ENCODE peak calls at places on chromosome 1, in five cellular contexts. One of them, this sample, is unnamed.

GRCh38 chr1:10506677-10507047 is 31.9 kb downstream of the PEX14 start:
- DNase-seq in HepG2: no peak
- DNase-seq in SK-N-SH: no peak
- DNase-seq in GM12878: no peak
- DNase-seq in HCT116: no peak
- DNase-seq in this sample: no peak

GRCh38 chr1:21664806-21665588 is 4.2 kb downstream of the RAP1GAP start:
- DNase-seq in SK-N-SH: no peak
- DNase-seq in GM12878: no peak
- DNase-seq in HCT116: no peak
- DNase-seq in HepG2: no peak
- DNase-seq in this sample: no peak

GRCh38 chr1:95438213-95438948 is 204.4 kb downstream of the RWDD3 start:
- DNase-seq in HCT116: no peak
- DNase-seq in SK-N-SH: no peak
- DNase-seq in GM12878: no peak
- DNase-seq in HepG2: no peak
- DNase-seq in this sample: no peak

GRCh38 chr1:77948841-77949424 is 29.9 kb downstream of the FUBP1 start:
- DNase-seq in HepG2: peak; percentile 42
- DNase-seq in GM12878: no peak
- DNase-seq in HCT116: peak; percentile 3
- DNase-seq in SK-N-SH: peak; percentile 7
- DNase-seq in this sample: no peak

GRCh38 chr1:233597489-233597901 is 16.4 kb upstream of the KCNK1 start:
- DNase-seq in HepG2: no peak
- DNase-seq in SK-N-SH: no peak
- DNase-seq in GM12878: peak; percentile 62
- DNase-seq in HCT116: no peak
- DNase-seq in this sample: no peak

GRCh38 chr1:198909973-198910372 is 271.1 kb downstream of the PTPRC start:
- DNase-seq in SK-N-SH: no peak
- DNase-seq in HepG2: no peak
- DNase-seq in GM12878: no peak
- DNase-seq in HCT116: no peak
- DNase-seq in this sample: no peak

GRCh38 chr1:67987046-67987799 is 63.2 kb downstream of the DIRAS3 start:
- DNase-seq in GM12878: no peak
- DNase-seq in SK-N-SH: no peak
- DNase-seq in HCT116: no peak
- DNase-seq in HepG2: no peak
- DNase-seq in this sample: no peak

GRCh38 chr1:43446388-43446740 is 7.4 kb downstream of the HYI start:
- DNase-seq in HepG2: no peak
- DNase-seq in SK-N-SH: no peak
- DNase-seq in HCT116: no peak
- DNase-seq in GM12878: no peak
- DNase-seq in this sample: no peak

GRCh38 chr1:88035578-88035977 is 648.5 kb upstream of the PKN2 start:
- DNase-seq in HepG2: no peak
- DNase-seq in SK-N-SH: no peak
- DNase-seq in HCT116: no peak
- DNase-seq in GM12878: no peak
- DNase-seq in this sample: no peak

GRCh38 chr1:117651616-117652015 is 45.8 kb downstream of the TENT5C start:
- DNase-seq in HepG2: no peak
- DNase-seq in SK-N-SH: no peak
- DNase-seq in GM12878: no peak
- DNase-seq in HCT116: no peak
- DNase-seq in this sample: no peak

GRCh38 chr1:184748767-184749166 is 5.9 kb downstream of the EDEM3 start:
- DNase-seq in GM12878: no peak
- DNase-seq in HCT116: no peak
- DNase-seq in SK-N-SH: no peak
- DNase-seq in HepG2: no peak
- DNase-seq in this sample: no peak

GRCh38 chr1:156584813-156585212 is 5.3 kb downstream of the TTC24 start:
- DNase-seq in HCT116: no peak
- DNase-seq in HepG2: peak; percentile 28
- DNase-seq in GM12878: no peak
- DNase-seq in SK-N-SH: peak; percentile 65
- DNase-seq in this sample: peak; percentile 63
- TF ChIP-seq JUND in HCT116: no peak
- TF ChIP-seq JUND in HepG2: no peak
- TF ChIP-seq JUND in GM12878: no peak
- TF ChIP-seq JUND in SK-N-SH: no peak
- TF ChIP-seq JUND in this sample: no peak

DNA sequence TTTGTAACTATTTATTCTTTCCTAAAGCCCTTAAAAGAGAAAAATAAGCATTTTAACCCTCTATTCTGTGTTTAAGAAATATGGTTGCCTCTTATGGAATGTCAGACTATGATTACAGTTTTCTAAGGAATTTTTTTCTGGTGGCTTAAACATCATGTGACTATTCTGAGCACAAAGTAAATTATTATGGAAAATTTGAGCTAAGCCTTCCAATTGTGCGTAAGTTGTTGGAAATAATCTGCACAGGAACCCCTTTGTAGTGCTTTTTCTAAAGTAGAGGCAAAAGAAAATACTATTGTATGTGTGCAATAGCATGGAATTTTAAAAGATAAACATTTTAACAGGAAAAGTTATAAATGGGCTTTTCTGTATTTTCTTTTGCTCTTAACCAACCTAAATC is 254.8 kb downstream of the PBX1 start:
- DNase-seq in GM12878: no peak
- DNase-seq in HepG2: no peak
- DNase-seq in HCT116: no peak
- DNase-seq in SK-N-SH: no peak
- DNase-seq in this sample: no peak
- TF ChIP-seq REST in GM12878: no peak
- TF ChIP-seq REST in HepG2: no peak
- TF ChIP-seq REST in HCT116: no peak
- TF ChIP-seq REST in SK-N-SH: no peak
- TF ChIP-seq REST in this sample: no peak

DNA sequence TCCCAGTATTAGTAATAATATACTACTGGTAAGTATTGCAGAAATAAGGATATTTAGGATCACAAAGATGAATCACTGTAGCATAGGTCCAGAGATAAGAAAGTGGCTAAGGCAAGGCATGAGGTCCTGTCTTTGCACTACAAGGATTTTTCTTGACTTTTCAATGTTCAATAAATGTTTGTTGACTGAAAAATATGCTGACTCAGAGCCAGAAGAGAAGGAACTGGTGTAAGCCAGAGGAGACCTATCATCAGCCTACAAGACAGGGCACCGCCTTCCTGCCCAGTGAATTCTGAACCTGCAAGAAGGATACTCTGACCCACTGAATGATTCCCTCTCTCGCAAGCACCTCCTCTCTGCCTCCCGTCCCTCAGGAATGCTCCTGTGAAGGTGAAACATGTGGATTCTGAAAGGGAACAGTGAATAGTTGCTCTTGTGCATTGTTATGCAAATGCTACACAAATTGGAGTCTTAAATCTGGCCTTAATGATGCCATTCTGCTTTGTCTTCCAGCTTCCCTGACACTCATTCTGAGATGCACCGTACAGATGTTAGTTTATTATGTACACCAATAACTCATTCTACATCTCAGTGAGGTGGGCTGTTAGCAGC is 540.0 kb downstream of the OMA1 start:
- DNase-seq in SK-N-SH: no peak
- DNase-seq in HCT116: no peak
- DNase-seq in HepG2: no peak
- DNase-seq in GM12878: no peak
- DNase-seq in this sample: no peak
- H3K4me3 ChIP-seq in SK-N-SH: no peak overlapping the region
- H3K4me3 ChIP-seq in HCT116: no peak overlapping the region
- H3K4me3 ChIP-seq in HepG2: no peak overlapping the region
- H3K4me3 ChIP-seq in GM12878: no peak overlapping the region
- H3K4me3 ChIP-seq in this sample: no peak overlapping the region

GRCh38 chr1:18373882-18374493 is 106.7 kb upstream of the KLHDC7A start:
- DNase-seq in SK-N-SH: peak; percentile 56
- DNase-seq in GM12878: no peak
- DNase-seq in HCT116: no peak
- DNase-seq in HepG2: no peak
- DNase-seq in this sample: peak; percentile 60
- TF ChIP-seq JUND in SK-N-SH: no peak
- TF ChIP-seq JUND in GM12878: no peak
- TF ChIP-seq JUND in HCT116: no peak
- TF ChIP-seq JUND in HepG2: no peak
- TF ChIP-seq JUND in this sample: no peak

DNA sequence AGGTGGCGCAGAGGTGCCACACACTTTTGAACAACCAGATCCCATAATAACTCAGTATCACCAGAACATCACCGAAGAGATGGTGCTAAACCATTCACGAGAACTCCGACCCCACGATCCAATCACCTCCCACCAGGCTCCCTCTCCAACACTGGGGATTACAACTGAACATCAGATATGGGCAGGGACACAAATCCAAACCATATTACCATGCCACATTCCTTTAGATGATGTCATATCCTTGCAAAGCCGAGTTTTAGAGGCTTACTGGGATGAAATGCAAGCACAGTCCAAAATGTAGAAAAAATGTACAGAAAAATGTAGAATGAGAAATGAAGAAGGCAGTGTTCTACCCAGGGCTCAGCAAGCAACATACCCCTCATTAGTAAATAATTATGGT is 64.7 kb downstream of the SGIP1 start:
- DNase-seq in GM12878: no peak
- DNase-seq in HepG2: no peak
- DNase-seq in SK-N-SH: no peak
- DNase-seq in HCT116: no peak
- DNase-seq in this sample: no peak
- TF ChIP-seq REST in GM12878: no peak
- TF ChIP-seq REST in HepG2: no peak
- TF ChIP-seq REST in SK-N-SH: no peak
- TF ChIP-seq REST in HCT116: no peak
- TF ChIP-seq REST in this sample: no peak

DNA sequence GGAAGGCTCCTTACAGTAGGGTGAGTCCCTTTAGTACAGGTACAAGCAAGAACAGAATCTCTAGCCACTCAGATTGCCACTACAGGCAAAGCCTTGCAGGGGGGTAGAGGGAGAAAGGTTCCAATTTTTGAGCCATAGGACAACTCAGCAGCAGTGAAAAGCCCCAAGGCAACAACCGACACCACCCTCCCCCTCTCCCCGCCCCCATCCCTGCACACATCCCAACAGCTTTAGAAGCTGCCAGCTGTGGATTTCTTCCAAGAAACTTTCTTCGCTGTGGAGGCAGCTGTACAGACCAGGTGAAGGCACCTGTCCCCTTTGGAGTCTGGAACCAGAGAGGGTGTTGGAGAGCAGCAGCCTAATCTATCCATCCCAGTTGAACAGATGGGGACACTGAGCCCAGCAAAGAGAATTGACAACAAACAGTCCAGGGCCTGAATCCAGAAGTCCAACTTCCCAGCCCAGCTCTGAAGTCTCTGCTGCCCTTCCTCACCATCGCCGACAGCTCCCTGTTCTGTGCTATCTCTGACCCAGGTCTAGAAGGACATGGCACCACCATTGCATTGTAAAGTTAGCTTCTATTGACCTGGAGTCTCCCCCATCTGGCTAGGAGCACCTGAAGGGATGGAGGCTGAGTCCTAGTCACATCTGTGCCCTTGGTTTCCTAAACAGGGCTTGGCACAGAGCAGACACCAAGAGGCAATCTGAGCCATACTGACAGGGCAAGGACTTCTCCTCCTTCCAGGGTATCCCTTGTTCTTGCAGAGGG is 2.2 kb downstream of the TENT5B start:
- DNase-seq in HCT116: no peak
- DNase-seq in HepG2: no peak
- DNase-seq in SK-N-SH: no peak
- DNase-seq in GM12878: no peak
- DNase-seq in this sample: no peak
- H3K4me3 ChIP-seq in HCT116: peak overlapping the region; percentile 60
- H3K4me3 ChIP-seq in HepG2: no peak overlapping the region
- H3K4me3 ChIP-seq in SK-N-SH: no peak overlapping the region
- H3K4me3 ChIP-seq in GM12878: no peak overlapping the region
- H3K4me3 ChIP-seq in this sample: no peak overlapping the region

GRCh38 chr1:23381233-23381885 is 11.7 kb upstream of the ZNF436 start:
- DNase-seq in HCT116: no peak
- DNase-seq in SK-N-SH: no peak
- DNase-seq in GM12878: no peak
- DNase-seq in HepG2: no peak
- DNase-seq in this sample: no peak

GRCh38 chr1:23380719-23381118 is 11.1 kb upstream of the ZNF436 start:
- DNase-seq in GM12878: no peak
- DNase-seq in HepG2: no peak
- DNase-seq in HCT116: no peak
- DNase-seq in SK-N-SH: no peak
- DNase-seq in this sample: no peak

GRCh38 chr1:23371987-23372386 is 2.4 kb upstream of the ZNF436 start:
- DNase-seq in GM12878: no peak
- DNase-seq in HCT116: no peak
- DNase-seq in SK-N-SH: no peak
- DNase-seq in HepG2: no peak
- DNase-seq in this sample: no peak

GRCh38 chr1:23372481-23372880 is 2.8 kb upstream of the ZNF436 start:
- DNase-seq in SK-N-SH: no peak
- DNase-seq in GM12878: no peak
- DNase-seq in HepG2: no peak
- DNase-seq in HCT116: no peak
- DNase-seq in this sample: no peak

DNA sequence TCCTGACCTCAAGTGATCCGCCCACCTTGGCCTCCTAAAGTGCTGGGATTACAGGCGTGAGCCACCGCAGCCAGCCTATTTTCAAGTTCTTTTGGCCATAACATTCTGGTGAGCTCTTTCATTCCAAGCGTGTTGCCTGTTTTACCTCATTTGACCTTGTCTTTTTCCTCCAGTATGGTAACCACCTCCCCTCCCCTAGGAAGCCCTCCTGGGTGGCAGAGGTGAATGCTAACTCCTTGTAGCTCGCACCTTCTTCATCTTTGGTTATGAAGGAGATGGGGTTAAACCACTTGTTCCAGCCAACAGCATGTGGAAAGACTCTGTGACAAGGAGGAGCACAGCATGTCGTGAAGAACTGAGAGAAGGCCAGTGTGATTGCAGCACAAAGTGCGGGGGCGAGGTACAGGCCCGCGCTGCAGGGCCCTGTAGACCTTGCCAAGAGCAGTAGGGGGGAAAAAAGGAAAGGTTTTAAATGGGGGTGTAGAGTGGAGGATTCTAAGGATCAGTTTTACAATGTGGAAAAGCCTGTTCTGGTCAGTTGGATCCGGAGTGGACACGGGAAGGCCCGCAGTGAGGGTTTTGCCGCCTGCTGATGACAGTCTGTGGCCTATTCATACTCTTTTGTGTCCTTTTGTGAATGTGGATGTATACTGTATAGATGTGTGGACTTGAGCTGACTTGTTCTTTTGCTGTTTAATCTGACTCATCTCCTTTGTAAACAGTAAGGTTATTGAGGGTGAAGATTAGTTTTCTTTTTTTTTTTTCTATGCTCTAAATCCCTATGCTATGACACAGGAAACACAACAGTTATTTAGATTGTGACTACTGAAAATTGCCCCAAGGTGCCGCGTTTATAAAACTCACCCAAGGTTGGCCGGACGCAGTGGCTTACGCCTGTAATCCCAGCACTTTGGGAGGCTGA is 7.5 kb upstream of the ZNF436 start:
- DNase-seq in SK-N-SH: no peak
- DNase-seq in HCT116: peak; percentile 54
- DNase-seq in HepG2: peak; percentile 76
- DNase-seq in GM12878: no peak
- DNase-seq in this sample: peak; percentile 60
- TF ChIP-seq JUND in SK-N-SH: peak; percentile 49
- TF ChIP-seq JUND in HCT116: no peak
- TF ChIP-seq JUND in HepG2: no peak
- TF ChIP-seq JUND in GM12878: no peak
- TF ChIP-seq JUND in this sample: peak; percentile 75

This sample was measured in K562.